ENCODE peak calls at places on chromosomes 12 and 14, in eight cellular contexts. A, H, Z, X, M, D, C and Q are unnamed samples. For H3K36me3, the result is how much of the 10 kb centered on the place peaks cover.

GRCh38 chr14:33765251-33765650 is 185.6 kb downstream of the EGLN3 start:
- DNase-seq in A (no peak), C (no peak), D (no peak), X (no peak), Z (peak), H (no peak), M (no peak), Q (no peak)

GRCh38 chr14:39034481-39035296 is 68.3 kb downstream of the SEC23A start:
- DNase-seq in M (no peak), C (no peak), X (no peak), D (no peak), H (no peak), A (no peak), Z (peak), Q (no peak)

GRCh38 chr12:85784096-85784720 is 52.0 kb downstream of the RASSF9 start:
- DNase-seq in X (no peak), M (no peak), A (no peak), C (no peak), D (peak), Z (no peak), H (no peak), Q (no peak)

GRCh38 chr12:98758331-98758730 is 113.2 kb downstream of the APAF1 start:
- DNase-seq in X (no peak), D (no peak), A (no peak), H (no peak), C (no peak), M (no peak), Z (no peak), Q (no peak)

GRCh38 chr12:76449572-76449971 is 101.4 kb upstream of the BBS10 start:
- DNase-seq in M (no peak), C (no peak), X (no peak), A (no peak), H (no peak), D (no peak), Z (peak), Q (no peak)

GRCh38 chr14:94050231-94050880 is 24.2 kb downstream of the OTUB2 start:
- DNase-seq in H (no peak), X (no peak), C (peak), A (no peak), D (no peak), M (peak), Z (no peak), Q (peak)

GRCh38 chr12:6375269-6376078 is at the start of gene SCNN1A:
- DNase-seq in H (peak), D (no peak), Z (no peak), A (peak), X (peak), C (no peak), M (peak), Q (no peak)

GRCh38 chr14:21860172-21860571 is 186.6 kb upstream of the OR4E1 start:
- DNase-seq in X (no peak), D (peak), H (no peak), M (no peak), A (no peak), C (no peak), Z (peak), Q (no peak)

GRCh38 chr14:91089958-91090535 is 23.8 kb upstream of the DGLUCY start:
- DNase-seq in Z (no peak), M (no peak), A (no peak), C (no peak), X (no peak), H (no peak), D (no peak), Q (no peak)

GRCh38 chr12:66144796-66145754 is 14.5 kb upstream of the LLPH start:
- DNase-seq in H (peak), Z (peak), M (peak), A (peak), D (peak), X (no peak), C (no peak), Q (no peak)

GRCh38 chr14:106268013-106268727 is 741.8 kb downstream of the TMEM121 start:
- DNase-seq in C (no peak), H (peak), D (no peak), M (no peak), X (no peak), Z (no peak), A (peak), Q (no peak)

GRCh38 chr14:104968153-104968527 is 10.0 kb downstream of the AHNAK2 start:
- DNase-seq in A (peak), M (peak), C (no peak), X (no peak), D (no peak), H (peak), Z (peak), Q (peak)

GRCh38 chr12:131803995-131804521 is 24.1 kb upstream of the MMP17 start:
- DNase-seq in H (peak), A (no peak), X (no peak), C (no peak), D (no peak), Z (peak), M (no peak), Q (no peak)

GRCh38 chr14:54570651-54571415 is 3.9 kb downstream of the SAMD4A start:
- DNase-seq in X (no peak), M (no peak), Z (peak), D (no peak), H (no peak), A (no peak), C (no peak), Q (no peak)

GRCh38 chr12:53824001-53824716 is 72.4 kb upstream of the CISTR start:
- DNase-seq in Z (no peak), A (no peak), X (no peak), D (no peak), C (no peak), H (no peak), M (no peak), Q (no peak)

GRCh38 chr14:35821546-35822411 is 4.4 kb upstream of the BRMS1L start:
- DNase-seq in C (no peak), X (no peak), D (peak), A (no peak), M (no peak), Z (peak), H (no peak), Q (no peak)

GRCh38 chr14:35159742-35160409 is 37.5 kb downstream of the PRORP start:
- DNase-seq in Z (peak), H (no peak), D (peak), X (no peak), M (no peak), A (no peak), C (no peak), Q (no peak)

DNA sequence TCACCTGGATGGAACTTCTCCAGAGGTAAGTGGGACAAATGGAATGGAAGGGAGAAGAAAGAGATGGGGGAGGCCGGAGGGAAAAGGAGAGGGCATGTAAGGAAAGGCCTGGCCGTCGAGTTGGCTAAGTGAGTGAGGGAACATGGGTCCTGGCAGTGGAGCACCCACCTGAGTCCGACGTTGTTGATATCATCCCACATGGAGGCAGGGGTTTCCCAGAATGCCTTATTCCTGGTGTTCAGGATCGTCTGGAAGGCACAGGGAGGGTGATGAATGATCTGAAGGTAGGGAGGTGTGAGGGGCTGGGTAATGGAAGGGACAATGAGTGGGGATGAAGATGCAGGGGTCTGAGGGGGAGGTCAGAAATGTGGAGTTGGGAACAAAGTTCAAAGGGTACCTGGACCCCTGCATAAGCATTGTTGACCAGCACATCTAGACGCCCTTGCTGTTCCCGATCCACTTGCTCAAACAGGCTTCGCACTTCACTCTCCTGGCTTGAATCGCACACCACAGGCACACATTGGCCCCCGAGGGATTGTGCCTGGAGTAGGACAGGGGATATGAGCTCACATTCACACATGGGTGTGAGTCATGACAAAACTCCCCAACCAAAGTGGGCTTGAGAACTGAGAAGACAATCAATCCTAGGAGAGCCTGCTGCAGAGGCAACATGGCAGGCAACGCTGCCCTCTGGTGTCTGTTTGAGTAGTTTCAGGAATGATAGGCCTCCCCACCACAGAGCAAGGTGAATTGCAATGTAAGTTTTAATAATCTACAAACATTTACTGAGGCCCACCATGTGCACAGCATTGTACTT is 3.0 kb downstream of the DHRS1 start:
- DNase-seq in D (no peak), X (peak), H (peak), Z (peak), C (no peak), A (peak), M (peak), Q (peak)
- TF ChIP-seq POLR2AphosphoS5 in D (peak), X (no peak), H (no peak), Z (peak), C (peak), A (no peak), M (no peak), Q (peak)

GRCh38 chr14:99235578-99235977 is 36.4 kb downstream of the BCL11B start:
- DNase-seq in D (no peak), M (no peak), A (no peak), C (no peak), X (no peak), Z (no peak), H (no peak), Q (no peak)
- H3K36me3 ChIP-seq in D (under half), M (under half), A (under half), C (under half), X (under half), Z (under half), H (under half), Q (under half)

GRCh38 chr12:122964439-122965257 is 1.6 kb downstream of the ABCB9 start:
- DNase-seq in M (no peak), D (no peak), H (no peak), A (no peak), Z (no peak), C (no peak), X (no peak), Q (no peak)

GRCh38 chr12:122966743-122967058 is 438 bp upstream of the ABCB9 start:
- DNase-seq in H (no peak), X (no peak), D (no peak), M (no peak), Z (no peak), A (no peak), C (no peak), Q (no peak)

GRCh38 chr12:122965356-122965755 is 907 bp downstream of the ABCB9 start:
- DNase-seq in H (no peak), M (no peak), Z (no peak), A (no peak), X (no peak), D (no peak), C (no peak), Q (no peak)

GRCh38 chr12:122967151-122967550 is 888 bp upstream of the ABCB9 start:
- DNase-seq in Z (no peak), M (no peak), C (no peak), X (no peak), D (no peak), H (no peak), A (no peak), Q (no peak)

GRCh38 chr12:122965851-122966742 is at the start of gene ABCB9:
- DNase-seq in Z (peak), D (peak), C (peak), H (peak), A (peak), X (peak), M (peak), Q (peak)
- TF ChIP-seq POLR2A in Z (peak), D (peak), C (no peak), H (peak), A (no peak), X (no peak), M (no peak), Q (no peak)

DNA sequence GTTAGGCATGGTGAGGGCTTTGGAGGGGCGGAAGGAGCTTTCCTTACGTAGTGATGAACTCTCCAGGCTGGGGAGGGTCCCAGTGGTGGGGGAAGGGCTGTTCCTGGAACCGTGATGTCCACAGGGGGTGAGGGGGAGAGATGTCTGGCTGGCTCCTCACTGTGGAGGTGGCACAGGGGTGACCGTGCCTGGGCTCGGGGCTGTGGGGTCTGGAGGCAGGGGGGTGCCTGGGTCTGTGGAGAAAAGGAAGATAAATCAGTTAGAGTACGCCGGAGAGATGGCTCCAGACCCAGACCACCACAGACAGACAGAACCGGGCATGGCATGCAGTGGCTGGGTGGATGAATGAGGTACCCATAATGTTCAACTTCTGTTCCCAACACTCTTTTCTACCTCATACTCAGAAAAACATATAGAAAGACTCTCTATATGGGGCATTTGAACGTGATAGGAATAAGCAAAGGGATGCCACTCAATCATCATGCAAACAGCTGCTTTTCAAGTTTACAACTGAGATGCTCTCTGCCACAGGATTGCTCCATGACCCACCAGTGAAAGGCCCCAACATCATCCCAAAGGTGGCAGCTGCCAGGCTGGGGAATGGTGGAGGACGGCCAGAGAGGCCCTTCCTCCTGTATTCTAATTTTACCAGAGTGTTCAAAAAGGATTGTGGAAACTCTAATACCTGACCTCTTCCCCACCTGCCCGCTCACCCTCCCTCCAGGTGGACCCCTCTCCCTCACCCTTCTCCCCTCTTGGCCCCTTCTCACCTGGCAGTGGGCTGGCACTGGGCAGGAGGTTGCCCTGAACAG is 5.6 kb downstream of the MYL6 start:
- DNase-seq in H (no peak), D (no peak), X (no peak), M (no peak), A (no peak), C (no peak), Z (no peak), Q (no peak)
- TF ChIP-seq POLR2AphosphoS5 in H (peak), D (no peak), X (peak), M (peak), A (no peak), C (peak), Z (peak), Q (no peak)

GRCh38 chr12:121534495-121535148 is 46.2 kb downstream of the KDM2B start:
- DNase-seq in H (no peak), X (peak), Z (no peak), D (no peak), M (peak), C (no peak), A (no peak), Q (no peak)

GRCh38 chr12:121530600-121531355 is 50.0 kb downstream of the KDM2B start:
- DNase-seq in H (peak), A (peak), C (peak), X (no peak), Z (peak), M (peak), D (no peak), Q (peak)

GRCh38 chr12:121533391-121534090 is 47.3 kb downstream of the KDM2B start:
- DNase-seq in M (peak), H (no peak), C (no peak), D (no peak), X (no peak), A (no peak), Z (no peak), Q (no peak)

GRCh38 chr12:121531356-121531750 is 49.5 kb downstream of the KDM2B start:
- DNase-seq in A (no peak), C (no peak), H (no peak), Z (no peak), M (no peak), X (no peak), D (no peak), Q (no peak)

GRCh38 chr12:121532503-121533390 is 48.1 kb downstream of the KDM2B start:
- DNase-seq in M (no peak), C (no peak), A (no peak), H (no peak), Z (no peak), D (no peak), X (no peak), Q (no peak)
- H3K36me3 ChIP-seq in M (under half), C (under half), A (under half), H (under half), Z (under half), D (under half), X (under half), Q (under half)

GRCh38 chr12:52307836-52308806 is 13.1 kb downstream of the KRT83 start:
- DNase-seq in Z (peak), M (peak), A (peak), D (peak), X (peak), H (peak), C (no peak), Q (peak)
- TF ChIP-seq POLR2A in Z (no peak), M (no peak), A (no peak), D (no peak), X (no peak), H (no peak), C (no peak), Q (no peak)

GRCh38 chr12:104458645-104459555 is 2.2 kb downstream of the CHST11 start:
- DNase-seq in A (no peak), X (no peak), Z (peak), M (no peak), D (no peak), H (peak), C (no peak), Q (no peak)
- TF ChIP-seq POLR2AphosphoS5 in A (no peak), X (no peak), Z (no peak), M (no peak), D (no peak), H (no peak), C (no peak), Q (no peak)